ENCODE peak calls at places on chromosomes 4 and X, in five cellular contexts. K is NCI-H2029; W is stimulated activated CD4-positive, alpha-beta T cell treated with anti-CD3 and anti-CD28 coated beads, Interleukin-12 subunit alpha, Interleukin-12 subunit beta, amount 100 ng/mL, for 4 hours; X is K562; E is occipital lobe. U is an unnamed sample.

GRCh38 chr4:125505637-125506036 is 190.9 kb downstream of the FAT4 start:
- DNase-seq in X (no peak), W (no peak), K (no peak), E (no peak), U (no peak)

GRCh38 chr4:10063544-10064300 is 42.4 kb upstream of the SLC2A9 start:
- DNase-seq in X (no peak), W (no peak), E (peak), K (peak), U (peak)

GRCh38 chrX:105098201-105098600 is 122.3 kb downstream of the TEX13A start:
- DNase-seq in K (no peak), E (no peak), X (no peak), W (no peak), U (no peak)

GRCh38 chr4:15396157-15396800 is 31.6 kb upstream of the C1QTNF7 start:
- DNase-seq in E (no peak), X (peak), K (peak), W (peak), U (no peak)

GRCh38 chr4:48854395-48854683 is 23.5 kb downstream of the OCIAD1 start:
- DNase-seq in W (no peak), E (no peak), K (no peak), X (no peak), U (no peak)

GRCh38 chrX:140776320-140776719 is 66.8 kb downstream of the LINC00632 start:
- DNase-seq in K (no peak), E (no peak), W (no peak), X (no peak), U (no peak)

GRCh38 chr4:185916683-185917082 is 104.7 kb upstream of the SORBS2 start:
- DNase-seq in E (no peak), X (no peak), K (no peak), W (no peak), U (no peak)

GRCh38 chr4:154503598-154503997 is 12.0 kb upstream of the DCHS2 start:
- DNase-seq in W (no peak), X (peak), E (no peak), K (no peak), U (no peak)

GRCh38 chrX:104270916-104271512 is 16.3 kb upstream of the ESX1 start:
- DNase-seq in K (no peak), X (peak), W (no peak), E (peak), U (no peak)

GRCh38 chrX:46444011-46444410 is 101.2 kb downstream of the ZNF674 start:
- DNase-seq in E (no peak), X (no peak), W (no peak), K (no peak), U (no peak)

GRCh38 chrX:112513154-112513553 is 166.6 kb downstream of the LHFPL1 start:
- DNase-seq in E (no peak), W (no peak), K (no peak), X (no peak), U (no peak)

GRCh38 chr4:56757821-56758400 is 63.6 kb downstream of the SPINK2 start:
- DNase-seq in W (peak), X (no peak), E (peak), K (no peak), U (peak)

GRCh38 chrX:48695524-48695875 is 1.0 kb upstream of the SUV39H1 start:
- DNase-seq in K (no peak), X (no peak), W (no peak), E (no peak), U (no peak)

GRCh38 chr4:8771258-8771590 is 100.4 kb downstream of the HMX1 start:
- DNase-seq in K (no peak), E (no peak), X (no peak), W (no peak), U (no peak)

GRCh38 chrX:51862920-51863319 is 30.5 kb upstream of the MAGED1 start:
- DNase-seq in W (no peak), K (no peak), E (no peak), X (no peak), U (no peak)

GRCh38 chr4:123353656-123354055 is 42.9 kb upstream of the SPRY1 start:
- DNase-seq in X (no peak), W (no peak), K (no peak), E (no peak), U (no peak)

GRCh38 chr4:86592553-86593249 is 1.4 kb upstream of the PTPN13 start:
- DNase-seq in E (no peak), W (no peak), X (no peak), K (no peak), U (no peak)

GRCh38 chr4:77994194-77994721 is 62.9 kb upstream of the FRAS1 start:
- DNase-seq in K (no peak), E (no peak), X (peak), W (no peak), U (no peak)

GRCh38 chr4:15778191-15778741 is at the start of gene CD38:
- DNase-seq in X (no peak), K (no peak), E (no peak), W (peak), U (no peak)

GRCh38 chrX:130909469-130910136 is 6.6 kb upstream of the ENOX2 start:
- DNase-seq in K (no peak), E (no peak), W (no peak), X (peak), U (no peak)

GRCh38 chrX:9816094-9816700 is 30.0 kb downstream of the SHROOM2 start:
- DNase-seq in X (no peak), K (no peak), W (no peak), E (no peak), U (no peak)

GRCh38 chr4:24312261-24312913 is 272.0 kb downstream of the DHX15 start:
- DNase-seq in X (no peak), E (no peak), K (no peak), W (no peak), U (no peak)

GRCh38 chr4:168907119-168907698 is 102.8 kb downstream of the CBR4 start:
- DNase-seq in W (no peak), K (no peak), X (no peak), E (no peak), U (no peak)

GRCh38 chr4:169927280-169927679 is 98.9 kb downstream of the MFAP3L start:
- DNase-seq in W (no peak), E (no peak), K (no peak), X (no peak), U (no peak)

GRCh38 chr4:174080361-174080760 is 203.1 kb downstream of the FBXO8 start:
- DNase-seq in W (no peak), K (no peak), E (no peak), X (no peak), U (no peak)

GRCh38 chr4:1783011-1783410 is 10.1 kb upstream of the FGFR3 start:
- DNase-seq in X (no peak), W (no peak), E (no peak), K (no peak), U (no peak)

GRCh38 chrX:85963736-85964135 is 83.6 kb downstream of the CHM start:
- DNase-seq in W (no peak), X (no peak), E (peak), K (no peak), U (no peak)

GRCh38 chr4:3062466-3062865 is 11.9 kb downstream of the HTT-AS start:
- DNase-seq in E (no peak), X (no peak), W (no peak), K (no peak), U (no peak)

GRCh38 chr4:26074672-26075071 is 160.7 kb downstream of the SMIM20 start:
- DNase-seq in K (no peak), X (no peak), E (no peak), W (peak), U (no peak)

GRCh38 chrX:103405009-103405333 is 28.6 kb downstream of the BEX3 start:
- DNase-seq in E (no peak), W (no peak), K (no peak), X (peak), U (no peak)

GRCh38 chr4:175616287-175616686 is 195.8 kb downstream of the GPM6A start:
- DNase-seq in X (no peak), K (no peak), W (no peak), E (no peak), U (no peak)

GRCh38 chr4:3317656-3318211 is 24.9 kb downstream of the RGS12 start:
- DNase-seq in E (no peak), X (no peak), W (no peak), K (no peak), U (peak)

GRCh38 chrX:9133426-9133825 is 99.5 kb upstream of the FAM9B start:
- DNase-seq in W (no peak), X (no peak), E (no peak), K (no peak), U (no peak)

GRCh38 chr4:105474110-105474518 is 252 bp upstream of the PPA2 start:
- DNase-seq in K (no peak), W (peak), E (no peak), X (no peak), U (peak)

GRCh38 chr4:44996276-44996845 is 270.0 kb upstream of the GNPDA2 start:
- DNase-seq in E (no peak), K (no peak), W (no peak), X (no peak), U (no peak)

GRCh38 chr4:40492747-40493146 is 136.9 kb downstream of the RBM47 start:
- DNase-seq in W (no peak), K (no peak), E (no peak), X (no peak), U (no peak)

GRCh38 chr4:61740950-61741638 is 541.0 kb downstream of the ADGRL3 start:
- DNase-seq in W (no peak), K (no peak), E (peak), X (no peak), U (no peak)

GRCh38 chr4:132063829-132064228 is 1085.3 kb upstream of the PCDH10 start:
- DNase-seq in K (no peak), E (no peak), X (no peak), W (no peak), U (no peak)

GRCh38 chr4:13386405-13387107 is 97.6 kb downstream of the RAB28 start:
- DNase-seq in W (no peak), K (no peak), X (no peak), E (no peak), U (no peak)

GRCh38 chr4:138007572-138007971 is 234.6 kb downstream of the SLC7A11 start:
- DNase-seq in E (no peak), W (no peak), K (no peak), X (peak), U (no peak)

U was measured in osteocyte.